ENCODE peak calls at places on chromosomes 16 and 17, in four cellular contexts. E is AG04450, J is A549, U is pancreas. Y is an unnamed sample.

GRCh38 chr17:75835315-75835987 is 8.8 kb downstream of the UNC13D start:
- DNase-seq in J (no peak), E (no peak), U (no peak), Y (peak)

GRCh38 chr17:72792771-72793170 is 299.7 kb downstream of the SLC39A11 start:
- DNase-seq in J (no peak), E (no peak), U (no peak), Y (no peak)

GRCh38 chr16:21339927-21340326 is 61.8 kb upstream of the CRYM start:
- DNase-seq in U (no peak), J (no peak), E (no peak), Y (no peak)

GRCh38 chr16:82194076-82194475 is 24.1 kb upstream of the MPHOSPH6 start:
- DNase-seq in U (no peak), E (no peak), J (no peak), Y (no peak)

GRCh38 chr17:21113706-21114105 is 13.1 kb upstream of the DHRS7B start:
- DNase-seq in U (no peak), J (no peak), E (no peak), Y (no peak)

GRCh38 chr17:59371426-59372099 is 40.1 kb downstream of the YPEL2 start:
- DNase-seq in J (no peak), E (no peak), U (peak), Y (peak)

GRCh38 chr17:80082403-80083135 is 18.8 kb upstream of the GAA start:
- DNase-seq in J (peak), E (peak), U (peak), Y (peak)

GRCh38 chr17:1315891-1316403 is 36.5 kb downstream of the TRARG1 start:
- DNase-seq in E (no peak), J (no peak), U (no peak), Y (no peak)

GRCh38 chr16:54911079-54911478 is 19.6 kb upstream of the IRX5 start:
- DNase-seq in U (no peak), E (no peak), J (no peak), Y (no peak)

GRCh38 chr17:16916557-16916920 is 55.4 kb downstream of the TNFRSF13B start:
- DNase-seq in E (no peak), U (no peak), J (no peak), Y (no peak)

GRCh38 chr16:69301861-69302260 is 9.3 kb upstream of the VPS4A start:
- DNase-seq in J (no peak), U (no peak), E (no peak), Y (no peak)

GRCh38 chr17:1573932-1574696 is 11.5 kb upstream of the PITPNA start:
- DNase-seq in U (peak), E (peak), J (peak), Y (peak)

GRCh38 chr17:2266045-2266864 is 37.3 kb downstream of the SMG6 start:
- DNase-seq in E (no peak), U (no peak), J (no peak), Y (no peak)

GRCh38 chr17:81365148-81365600 is 30.1 kb upstream of the BAHCC1 start:
- DNase-seq in E (no peak), J (no peak), U (peak), Y (no peak)

GRCh38 chr16:49487746-49488145 is 114.1 kb downstream of the C16orf78 start:
- DNase-seq in U (no peak), J (no peak), E (no peak), Y (peak)

GRCh38 chr17:8029121-8029520 is 9.7 kb upstream of the ALOX15B start:
- DNase-seq in E (no peak), U (no peak), J (no peak), Y (no peak)

GRCh38 chr16:3157229-3158013 is 22.6 kb downstream of the ZNF213 start:
- DNase-seq in J (peak), U (peak), E (peak), Y (peak)

GRCh38 chr17:48051278-48051677 is 3.1 kb downstream of the NFE2L1 start:
- DNase-seq in U (peak), J (no peak), E (no peak), Y (no peak)

GRCh38 chr16:87335306-87335967 is 18.2 kb upstream of the C16orf95 start:
- DNase-seq in E (no peak), U (peak), J (no peak), Y (no peak)

GRCh38 chr17:13509561-13509960 is 92.2 kb downstream of the HS3ST3A1 start:
- DNase-seq in E (no peak), U (no peak), J (no peak), Y (no peak)

GRCh38 chr16:20291807-20292206 is 35.5 kb downstream of the GP2 start:
- DNase-seq in J (no peak), E (no peak), U (no peak), Y (peak)

GRCh38 chr16:88816736-88817535 is 5.2 kb upstream of the APRT start:
- DNase-seq in U (no peak), E (no peak), J (no peak), Y (no peak)

GRCh38 chr16:35908942-35909341 is 2449.5 kb downstream of the TP53TG3F start:
- DNase-seq in E (no peak), U (no peak), J (no peak), Y (no peak)

GRCh38 chr17:47265983-47266541 is 12.4 kb downstream of the ITGB3 start:
- DNase-seq in J (no peak), U (no peak), E (no peak), Y (no peak)

GRCh38 chr17:68533887-68534700 is 21.9 kb downstream of the PRKAR1A start:
- DNase-seq in J (no peak), U (no peak), E (no peak), Y (no peak)

GRCh38 chr17:3038941-3039340 is 24.5 kb downstream of the OR1D5 start:
- DNase-seq in U (no peak), J (no peak), E (no peak), Y (no peak)

GRCh38 chr17:77467513-77467912 is 326.7 kb downstream of the SEC14L1 start:
- DNase-seq in E (no peak), J (no peak), U (no peak), Y (no peak)

DNA sequence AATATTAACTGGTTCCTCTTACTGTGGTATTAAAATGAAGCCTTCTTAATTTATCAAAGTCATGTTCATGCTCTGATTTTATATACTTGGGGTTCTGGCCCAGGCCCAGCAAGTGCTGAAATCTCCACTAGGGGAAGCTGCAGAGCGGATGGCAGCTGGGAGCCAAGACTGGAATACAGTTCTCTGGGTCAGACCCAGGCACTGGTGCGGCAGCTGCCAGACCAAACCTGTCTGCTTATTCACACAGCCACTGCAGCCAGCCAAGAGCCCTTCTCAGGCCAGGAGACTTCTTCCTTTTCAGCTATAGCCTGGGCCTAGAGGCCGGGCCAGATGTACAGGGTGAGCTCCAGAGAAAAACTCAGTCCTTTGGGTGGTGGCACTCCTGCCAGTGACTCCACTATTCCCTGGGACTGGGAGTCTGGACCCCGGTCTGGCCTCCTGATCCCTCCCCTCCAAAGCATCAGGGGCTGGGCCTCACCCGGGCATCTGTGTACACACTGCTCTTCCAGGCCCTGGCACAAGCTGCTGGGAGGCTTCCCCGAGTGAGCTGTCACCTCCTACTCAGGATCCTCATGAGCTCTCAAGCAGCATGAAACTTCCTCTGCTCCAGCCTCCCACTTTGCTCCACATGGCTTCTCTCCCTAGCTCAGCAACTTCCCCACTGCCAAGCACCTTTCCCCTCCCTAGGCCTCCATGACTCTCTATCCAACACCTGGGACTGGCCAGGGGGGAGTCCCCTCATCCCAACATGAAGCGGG is 24.4 kb downstream of the ATP6V0D1 start:
- DNase-seq in J (peak), E (no peak), U (peak), Y (peak)
- TF ChIP-seq CTCF in J (no peak), E (peak), U (peak), Y (peak)

DNA sequence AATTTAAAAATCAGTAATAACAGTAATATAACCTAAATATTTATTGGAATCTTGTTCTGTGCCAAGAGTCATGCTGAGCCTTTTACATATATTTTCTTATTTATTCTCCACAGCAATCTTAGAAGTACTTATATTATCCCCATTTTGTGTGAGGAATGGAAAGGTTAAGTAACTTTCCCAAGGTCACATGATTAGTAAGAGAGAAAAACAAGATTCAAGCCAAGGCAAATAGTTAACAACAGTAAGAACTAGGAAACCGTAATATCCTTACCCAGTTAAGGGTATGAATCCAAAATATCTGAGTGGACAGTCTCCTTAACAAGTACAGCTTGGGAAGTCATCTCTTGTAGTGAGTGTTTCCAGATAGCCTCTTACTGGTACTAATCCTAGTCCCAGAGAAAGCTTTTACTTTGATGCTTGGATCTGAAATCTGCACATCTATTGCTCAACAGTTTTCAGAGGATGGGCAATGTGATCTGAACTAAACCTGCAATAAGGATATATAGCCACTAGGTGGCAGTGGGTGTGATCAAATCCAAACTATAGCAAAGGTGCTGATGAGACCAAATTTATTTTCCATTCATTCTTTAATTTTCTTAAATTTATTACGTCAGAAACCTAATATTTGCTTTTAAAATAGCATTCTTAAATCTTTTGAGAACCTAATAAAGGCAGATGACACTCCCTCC is 23.3 kb downstream of the SHISA6 start:
- DNase-seq in E (no peak), U (no peak), J (peak), Y (no peak)
- TF ChIP-seq CTCF in E (no peak), U (no peak), J (peak), Y (peak)

GRCh38 chr16:794091-794842 is 5.8 kb downstream of the CHTF18 start:
- DNase-seq in U (no peak), E (no peak), J (no peak), Y (no peak)
- TF ChIP-seq CTCF in U (no peak), E (no peak), J (no peak), Y (no peak)

GRCh38 chr16:67179421-67180080 is 4.2 kb downstream of the MATCAP1 start:
- DNase-seq in E (no peak), J (no peak), U (peak), Y (no peak)
- TF ChIP-seq CTCF in E (no peak), J (peak), U (no peak), Y (no peak)

GRCh38 chr17:82915697-82916027 is 75.8 kb upstream of the ZNF750 start:
- DNase-seq in J (no peak), E (no peak), U (no peak), Y (no peak)

GRCh38 chr17:82912571-82913089 is 72.8 kb upstream of the ZNF750 start:
- DNase-seq in J (no peak), E (no peak), U (no peak), Y (no peak)

GRCh38 chr17:82915010-82915696 is 75.3 kb upstream of the ZNF750 start:
- DNase-seq in E (no peak), J (no peak), U (no peak), Y (no peak)

GRCh38 chr17:82913304-82914043 is 73.7 kb upstream of the ZNF750 start:
- DNase-seq in J (peak), U (no peak), E (no peak), Y (no peak)

DNA sequence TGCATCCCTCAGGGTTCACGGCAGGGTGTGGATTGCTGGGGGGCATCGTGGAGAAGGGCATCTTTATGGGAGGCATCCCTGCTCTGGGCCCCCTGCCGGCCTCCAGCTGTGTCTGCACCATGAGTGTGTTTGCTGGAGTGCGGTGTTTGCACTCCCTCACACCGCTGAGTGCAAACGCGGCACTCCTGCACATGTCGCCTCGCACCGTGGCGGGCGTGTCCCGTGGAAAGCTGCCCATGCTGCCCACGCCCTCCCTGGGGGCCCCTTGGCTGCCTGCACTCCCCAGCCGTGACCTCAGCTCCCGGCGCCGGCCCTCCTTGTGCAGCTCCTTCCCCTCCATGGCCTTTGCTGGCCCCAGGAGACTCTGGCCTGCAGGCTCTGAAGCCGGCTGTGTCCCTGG is 74.6 kb upstream of the ZNF750 start:
- DNase-seq in J (peak), E (no peak), U (no peak), Y (no peak)
- TF ChIP-seq CTCF in J (no peak), E (peak), U (no peak), Y (no peak)

GRCh38 chr17:27479838-27480237 is 23.6 kb downstream of the KSR1 start:
- DNase-seq in U (no peak), E (no peak), J (no peak), Y (no peak)
- TF ChIP-seq CTCF in U (no peak), E (no peak), J (no peak), Y (no peak)

GRCh38 chr17:53390575-53390974 is 432.2 kb upstream of the KIF2B start:
- DNase-seq in U (no peak), J (no peak), E (no peak), Y (peak)

GRCh38 chr17:53391197-53391596 is 431.5 kb upstream of the KIF2B start:
- DNase-seq in E (no peak), U (no peak), J (no peak), Y (no peak)

GRCh38 chr17:53387745-53388144 is 435.0 kb upstream of the KIF2B start:
- DNase-seq in E (no peak), U (no peak), J (no peak), Y (no peak)
- TF ChIP-seq CTCF in E (no peak), U (no peak), J (no peak), Y (no peak)

Y was measured in glutamatergic neuron.